ENCODE peak calls at places on chromosome 3, in five cellular contexts. N, Y, O, T and P are unnamed samples. For H3K27me3 and H4K20me1, the result is how much of the 10 kb centered on the place peaks cover.

GRCh38 chr3:39668420-39668819 is 141.0 kb upstream of the MYRIP start:
- DNase-seq in N (peak), Y (peak), O (peak), T (peak), P (peak)

GRCh38 chr3:24197809-24198208 is 252.7 kb downstream of the NR1D2 start:
- DNase-seq in N (peak), Y (no peak), O (no peak), T (no peak), P (no peak)

GRCh38 chr3:193377591-193377990 is 962 bp downstream of the ATP13A5 start:
- DNase-seq in N (no peak), Y (no peak), O (peak), T (no peak), P (no peak)

GRCh38 chr3:32077260-32078084 is 28.9 kb upstream of the GPD1L start:
- DNase-seq in N (peak), Y (no peak), O (no peak), T (no peak), P (no peak)

GRCh38 chr3:171875923-171876412 is 32.8 kb downstream of the TMEM212 start:
- DNase-seq in N (no peak), Y (peak), O (peak), T (peak), P (peak)

GRCh38 chr3:171108066-171108465 is 81.5 kb upstream of the SLC2A2 start:
- DNase-seq in N (no peak), Y (peak), O (peak), T (peak), P (peak)

GRCh38 chr3:23044463-23044862 is 158.7 kb upstream of the UBE2E2 start:
- DNase-seq in N (no peak), Y (no peak), O (no peak), T (no peak), P (no peak)

GRCh38 chr3:69993747-69994146 is 5.8 kb upstream of the SAMMSON start:
- DNase-seq in N (no peak), Y (no peak), O (no peak), T (no peak), P (no peak)

GRCh38 chr3:66322436-66322835 is 101.6 kb downstream of the SLC25A26 start:
- DNase-seq in N (no peak), Y (no peak), O (no peak), T (no peak), P (peak)

GRCh38 chr3:108223928-108224327 is 1.7 kb upstream of the IFT57 start:
- DNase-seq in N (no peak), Y (no peak), O (no peak), T (no peak), P (peak)

GRCh38 chr3:33060609-33061337 is 36.2 kb downstream of the GLB1 start:
- DNase-seq in N (no peak), Y (no peak), O (no peak), T (no peak), P (no peak)

GRCh38 chr3:5002174-5002870 is 23.1 kb downstream of the BHLHE40 start:
- DNase-seq in N (no peak), Y (no peak), O (no peak), T (no peak), P (no peak)

GRCh38 chr3:163474766-163475165 is 1603.5 kb downstream of the SI start:
- DNase-seq in N (no peak), Y (no peak), O (no peak), T (no peak), P (no peak)

GRCh38 chr3:170024581-170024980 is 13.2 kb upstream of the GPR160 start:
- DNase-seq in N (no peak), Y (no peak), O (no peak), T (no peak), P (no peak)
- TF ChIP-seq EZH2 in N (no peak), Y (no peak), O (no peak), T (no peak), P (no peak)

GRCh38 chr3:74824366-74824765 is 209.9 kb upstream of the CNTN3 start:
- DNase-seq in N (no peak), Y (no peak), O (no peak), T (peak), P (no peak)
- H3K27me3 ChIP-seq in N (under half), Y (under half), O (under half), T (under half), P (under half)

GRCh38 chr3:16441306-16441898 is 72.1 kb downstream of the RFTN1 start:
- DNase-seq in N (no peak), Y (peak), O (peak), T (no peak), P (peak)

GRCh38 chr3:16439163-16439847 is 74.2 kb downstream of the RFTN1 start:
- DNase-seq in N (no peak), Y (peak), O (peak), T (no peak), P (peak)

GRCh38 chr3:16439848-16440708 is 73.4 kb downstream of the RFTN1 start:
- DNase-seq in N (no peak), Y (no peak), O (no peak), T (no peak), P (peak)

GRCh38 chr3:16433701-16434151 is 79.8 kb downstream of the RFTN1 start:
- DNase-seq in N (peak), Y (no peak), O (no peak), T (no peak), P (no peak)

DNA sequence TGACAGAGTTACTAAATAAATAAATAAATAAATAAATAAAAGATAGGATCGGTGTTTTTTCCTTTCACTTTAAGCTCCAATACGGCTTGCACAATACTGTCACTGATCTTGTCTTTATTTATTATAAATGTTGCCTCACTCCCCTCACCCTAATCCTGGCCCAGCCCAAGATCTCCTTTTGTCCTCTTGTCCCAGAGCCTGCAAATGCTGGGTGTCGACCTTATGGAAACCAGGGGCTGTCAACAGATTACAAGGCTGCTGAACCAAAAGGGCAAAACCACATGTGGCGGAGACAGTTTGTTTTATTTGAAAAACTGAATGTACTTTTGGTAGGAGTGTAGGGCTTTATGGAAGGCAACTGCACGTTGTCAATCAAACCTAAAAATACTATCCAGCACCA is 75.9 kb downstream of the RFTN1 start:
- DNase-seq in N (no peak), Y (no peak), O (no peak), T (no peak), P (no peak)
- H4K20me1 ChIP-seq in N (under half), Y (under half), O (under half), T (under half), P (under half)

GRCh38 chr3:197750863-197751737 is 1.4 kb downstream of the FYTTD1 start:
- DNase-seq in N (no peak), Y (peak), O (peak), T (peak), P (peak)

GRCh38 chr3:197748597-197749314 is 927 bp upstream of the FYTTD1 start:
- DNase-seq in N (no peak), Y (peak), O (peak), T (no peak), P (peak)

GRCh38 chr3:197749315-197749600 is 425 bp upstream of the FYTTD1 start:
- DNase-seq in N (peak), Y (peak), O (peak), T (peak), P (peak)

GRCh38 chr3:197749601-197750395 is at the start of gene FYTTD1:
- DNase-seq in N (peak), Y (peak), O (peak), T (peak), P (peak)

GRCh38 chr3:197750396-197750831 is 731 bp downstream of the FYTTD1 start:
- DNase-seq in N (peak), Y (peak), O (peak), T (peak), P (peak)
- TF ChIP-seq EZH2 in N (no peak), Y (no peak), O (no peak), T (no peak), P (no peak)

GRCh38 chr3:133670525-133670995 is 8.8 kb upstream of the TOPBP1 start:
- DNase-seq in N (no peak), Y (no peak), O (no peak), T (no peak), P (no peak)

GRCh38 chr3:133674290-133674912 is 12.7 kb upstream of the TOPBP1 start:
- DNase-seq in N (peak), Y (no peak), O (peak), T (no peak), P (peak)

GRCh38 chr3:133669949-133670524 is 8.3 kb upstream of the TOPBP1 start:
- DNase-seq in N (no peak), Y (no peak), O (no peak), T (no peak), P (no peak)

GRCh38 chr3:133673746-133674145 is 12.0 kb upstream of the TOPBP1 start:
- DNase-seq in N (peak), Y (no peak), O (no peak), T (no peak), P (no peak)

GRCh38 chr3:133672461-133672860 is 10.7 kb upstream of the TOPBP1 start:
- DNase-seq in N (no peak), Y (no peak), O (no peak), T (no peak), P (no peak)
- H3K27me3 ChIP-seq in N (under half), Y (under half), O (under half), T (under half), P (under half)

GRCh38 chr3:3765661-3766060 is 33.6 kb upstream of the LRRN1 start:
- DNase-seq in N (no peak), Y (peak), O (peak), T (no peak), P (no peak)

GRCh38 chr3:3766140-3766539 is 33.1 kb upstream of the LRRN1 start:
- DNase-seq in N (no peak), Y (no peak), O (no peak), T (no peak), P (no peak)
- H4K20me1 ChIP-seq in N (under half), Y (under half), O (under half), T (under half), P (under half)

GRCh38 chr3:18443670-18444596 is 18.8 kb upstream of the SATB1 start:
- DNase-seq in N (peak), Y (no peak), O (peak), T (no peak), P (peak)
- TF ChIP-seq EZH2 in N (peak), Y (peak), O (peak), T (peak), P (peak)

GRCh38 chr3:279325-279724 is 82.8 kb downstream of the CHL1 start:
- DNase-seq in N (no peak), Y (no peak), O (no peak), T (no peak), P (no peak)

GRCh38 chr3:278300-279064 is 81.9 kb downstream of the CHL1 start:
- DNase-seq in N (no peak), Y (no peak), O (no peak), T (no peak), P (no peak)

GRCh38 chr3:280691-281090 is 84.1 kb downstream of the CHL1 start:
- DNase-seq in N (no peak), Y (no peak), O (no peak), T (no peak), P (no peak)

GRCh38 chr3:288383-288782 is 91.8 kb downstream of the CHL1 start:
- DNase-seq in N (no peak), Y (no peak), O (no peak), T (no peak), P (no peak)

GRCh38 chr3:284316-284715 is 87.8 kb downstream of the CHL1 start:
- DNase-seq in N (no peak), Y (no peak), O (no peak), T (no peak), P (no peak)
- H3K27me3 ChIP-seq in N (under half), Y (under half), O (under half), T (under half), P (under half)

DNA sequence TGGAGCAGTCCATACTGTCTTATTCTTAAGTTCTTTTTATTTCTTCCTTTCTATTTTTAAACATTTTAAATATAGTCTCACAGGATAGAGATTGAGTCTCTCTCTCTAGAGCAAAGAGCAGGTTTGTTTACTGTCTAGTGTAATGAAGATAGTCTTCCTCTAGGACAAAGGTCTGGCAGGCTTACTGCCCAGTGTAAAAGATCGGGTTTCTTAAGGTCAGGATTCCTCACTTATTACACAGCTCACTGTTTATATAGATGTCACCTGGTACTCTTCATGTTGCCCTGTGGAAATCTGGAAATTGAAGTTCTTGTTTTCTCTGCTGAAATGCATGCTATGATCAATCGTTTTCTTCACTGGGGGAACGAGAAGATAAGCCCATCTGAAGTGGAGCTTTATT is 76.0 kb downstream of the ZBBX start:
- DNase-seq in N (peak), Y (no peak), O (no peak), T (no peak), P (no peak)
- H4K20me1 ChIP-seq in N (under half), Y (under half), O (under half), T (under half), P (under half)

GRCh38 chr3:50274371-50275104 is 4.3 kb upstream of the LSMEM2 start:
- DNase-seq in N (peak), Y (no peak), O (peak), T (peak), P (peak)
- TF ChIP-seq EZH2 in N (peak), Y (no peak), O (no peak), T (no peak), P (no peak)